ENCODE peak calls at places on chromosome 16, in ten cellular contexts. Z, S, R, D, V, K, A, L, J and F are unnamed samples. For H3K4me1, the result is how much of the 10 kb centered on the place peaks cover.

GRCh38 chr16:1181715-1182671 is 29.1 kb downstream of the CACNA1H start:
- DNase-seq in R (no peak), L (peak), D (no peak), S (no peak), Z (no peak), J (no peak), V (peak), K (no peak), A (peak), F (peak)

GRCh38 chr16:13351651-13352217 is 450.3 kb downstream of the SHISA9 start:
- DNase-seq in A (no peak), R (no peak), L (no peak), V (no peak), S (no peak), K (peak), D (no peak), J (no peak), Z (no peak), F (no peak)

GRCh38 chr16:85750021-85750826 is 672 bp downstream of the C16orf74 start:
- DNase-seq in D (no peak), Z (peak), K (peak), A (no peak), V (peak), L (no peak), S (no peak), R (no peak), J (no peak), F (peak)

GRCh38 chr16:1108299-1109252 is 12.5 kb upstream of the C1QTNF8 start:
- DNase-seq in S (peak), K (no peak), L (peak), Z (no peak), R (no peak), D (peak), V (peak), J (no peak), A (no peak), F (peak)

GRCh38 chr16:79451196-79451816 is 149.2 kb downstream of the MAF start:
- DNase-seq in J (peak), D (no peak), L (no peak), R (no peak), Z (no peak), A (no peak), S (no peak), K (no peak), V (no peak), F (no peak)

GRCh38 chr16:66569827-66570405 is 3.7 kb downstream of the CMTM1 start:
- DNase-seq in A (no peak), V (no peak), S (no peak), J (no peak), K (no peak), Z (no peak), R (no peak), D (no peak), L (no peak), F (no peak)

GRCh38 chr16:49602201-49603041 is 228.8 kb downstream of the C16orf78 start:
- DNase-seq in K (no peak), L (no peak), A (no peak), S (no peak), D (no peak), J (no peak), V (no peak), R (no peak), Z (peak), F (peak)

GRCh38 chr16:84514874-84515835 is 10.7 kb upstream of the MEAK7 start:
- DNase-seq in A (peak), Z (peak), R (no peak), V (peak), S (peak), J (peak), L (no peak), D (no peak), K (no peak), F (peak)

GRCh38 chr16:85017151-85017550 is 5.8 kb upstream of the ZDHHC7 start:
- DNase-seq in A (no peak), J (peak), R (no peak), D (no peak), L (no peak), K (no peak), S (no peak), Z (no peak), V (no peak), F (no peak)

GRCh38 chr16:59973966-59974365 is 1239.8 kb upstream of the GOT2 start:
- DNase-seq in R (no peak), S (no peak), A (no peak), L (no peak), Z (no peak), V (no peak), D (no peak), J (no peak), K (no peak), F (no peak)

GRCh38 chr16:67965668-67966548 is 2.5 kb downstream of the SLC12A4 start:
- DNase-seq in V (no peak), J (no peak), L (no peak), K (no peak), A (peak), D (no peak), S (peak), Z (no peak), R (no peak), F (no peak)

GRCh38 chr16:1398826-1399581 is 15.5 kb downstream of the UNKL start:
- DNase-seq in A (no peak), S (no peak), V (no peak), J (no peak), R (no peak), L (no peak), Z (no peak), K (no peak), D (no peak), F (no peak)

GRCh38 chr16:4140652-4141051 is 24.4 kb upstream of the ADCY9 start:
- DNase-seq in L (no peak), K (no peak), V (no peak), J (peak), A (no peak), Z (no peak), R (no peak), D (peak), S (peak), F (no peak)

GRCh38 chr16:9934723-9935508 is 247.3 kb downstream of the GRIN2A start:
- DNase-seq in S (no peak), Z (no peak), R (no peak), J (no peak), A (no peak), V (no peak), L (no peak), D (no peak), K (no peak), F (no peak)

GRCh38 chr16:6602401-6602800 is 730.2 kb upstream of the RBFOX1 start:
- DNase-seq in V (no peak), K (no peak), R (no peak), J (no peak), D (no peak), L (no peak), A (no peak), S (no peak), Z (no peak), F (no peak)

GRCh38 chr16:55664786-55665407 is 9.1 kb downstream of the SLC6A2 start:
- DNase-seq in L (no peak), K (no peak), Z (no peak), V (no peak), R (peak), J (no peak), A (peak), S (no peak), D (no peak), F (no peak)

GRCh38 chr16:3654249-3654991 is at the start of gene DNASE1:
- DNase-seq in Z (peak), J (peak), K (peak), D (no peak), S (no peak), L (peak), R (peak), V (peak), A (peak), F (peak)

GRCh38 chr16:51852892-51853291 is 694.1 kb downstream of the TOX3 start:
- DNase-seq in K (no peak), V (no peak), D (no peak), R (no peak), S (no peak), L (no peak), A (no peak), J (no peak), Z (no peak), F (no peak)

GRCh38 chr16:78703951-78704350 is 604.5 kb downstream of the WWOX start:
- DNase-seq in D (no peak), V (no peak), Z (no peak), A (no peak), S (no peak), R (no peak), J (no peak), K (no peak), L (no peak), F (no peak)

GRCh38 chr16:23132921-23133532 is 16.2 kb downstream of the USP31 start:
- DNase-seq in R (no peak), J (no peak), D (no peak), S (no peak), Z (no peak), K (no peak), V (peak), L (peak), A (no peak), F (no peak)

GRCh38 chr16:28205117-28205899 is 6.5 kb downstream of the XPO6 start:
- DNase-seq in D (no peak), R (no peak), S (no peak), L (no peak), A (no peak), K (no peak), Z (no peak), V (no peak), J (no peak), F (no peak)

GRCh38 chr16:66175580-66175979 is 190.9 kb upstream of the CDH5 start:
- DNase-seq in S (no peak), A (no peak), K (no peak), R (no peak), V (no peak), L (no peak), D (no peak), J (no peak), Z (no peak), F (no peak)

GRCh38 chr16:5479925-5480324 is 382.3 kb upstream of the EEF2KMT start:
- DNase-seq in A (no peak), L (no peak), K (peak), R (no peak), D (no peak), V (no peak), S (no peak), J (no peak), Z (no peak), F (no peak)

GRCh38 chr16:86391987-86392386 is 118.3 kb upstream of the FOXF1 start:
- DNase-seq in K (no peak), S (no peak), R (no peak), A (no peak), J (no peak), L (no peak), D (no peak), Z (no peak), V (no peak), F (no peak)

GRCh38 chr16:526181-527014 is 1.1 kb upstream of the CAPN15 start:
- DNase-seq in L (peak), V (peak), A (no peak), R (no peak), J (no peak), Z (no peak), D (no peak), S (peak), K (peak), F (peak)

GRCh38 chr16:56700195-56700594 is 17.9 kb downstream of the MT1X start:
- DNase-seq in L (no peak), V (no peak), S (no peak), R (no peak), A (no peak), J (no peak), D (no peak), K (no peak), Z (no peak), F (no peak)

GRCh38 chr16:9847146-9847545 is 335.1 kb downstream of the GRIN2A start:
- DNase-seq in L (no peak), D (no peak), V (no peak), J (no peak), A (no peak), Z (no peak), R (no peak), K (no peak), S (no peak), F (no peak)

GRCh38 chr16:30399435-30400186 is 4.4 kb downstream of the ZNF48 start:
- DNase-seq in R (no peak), J (no peak), V (no peak), A (no peak), D (no peak), Z (no peak), S (no peak), K (no peak), L (no peak), F (no peak)

GRCh38 chr16:74226361-74226979 is 70.1 kb upstream of the PSMD7 start:
- DNase-seq in D (no peak), Z (no peak), V (no peak), A (no peak), S (no peak), L (no peak), K (peak), R (no peak), J (no peak), F (no peak)

GRCh38 chr16:79589495-79590134 is 10.9 kb downstream of the MAF start:
- DNase-seq in D (no peak), L (no peak), K (peak), A (no peak), J (no peak), S (no peak), V (no peak), Z (peak), R (no peak), F (no peak)

GRCh38 chr16:64872101-64872500 is 249.8 kb downstream of the CDH11 start:
- DNase-seq in A (no peak), L (no peak), K (no peak), D (no peak), J (no peak), S (no peak), R (no peak), V (no peak), Z (no peak), F (no peak)

GRCh38 chr16:29232811-29233704 is 173.5 kb downstream of the NPIPB11 start:
- DNase-seq in Z (no peak), D (no peak), V (no peak), K (no peak), A (no peak), R (peak), L (peak), S (no peak), J (no peak), F (no peak)
- H3K4me1 ChIP-seq in Z (under half), D (under half), V (under half), K (under half), A (under half), R (under half), L (under half), S (under half), J (under half), F (under half)

GRCh38 chr16:26561303-26561702 is 505.4 kb upstream of the C16orf82 start:
- DNase-seq in K (no peak), J (no peak), Z (no peak), L (no peak), S (no peak), R (no peak), A (no peak), D (no peak), V (no peak), F (no peak)
- TF ChIP-seq CTCF in K (no peak), J (no peak), Z (no peak), L (no peak), S (no peak), R (no peak), A (no peak), D (no peak), V (no peak), F (no peak)

GRCh38 chr16:70523013-70523620 is at the start of gene COG4:
- DNase-seq in D (peak), K (peak), V (peak), A (peak), J (peak), R (peak), Z (peak), L (peak), S (peak), F (peak)
- TF ChIP-seq POLR2AphosphoS5 in D (peak), K (peak), V (no peak), A (peak), J (peak), R (peak), Z (peak), L (no peak), S (no peak), F (peak)

DNA sequence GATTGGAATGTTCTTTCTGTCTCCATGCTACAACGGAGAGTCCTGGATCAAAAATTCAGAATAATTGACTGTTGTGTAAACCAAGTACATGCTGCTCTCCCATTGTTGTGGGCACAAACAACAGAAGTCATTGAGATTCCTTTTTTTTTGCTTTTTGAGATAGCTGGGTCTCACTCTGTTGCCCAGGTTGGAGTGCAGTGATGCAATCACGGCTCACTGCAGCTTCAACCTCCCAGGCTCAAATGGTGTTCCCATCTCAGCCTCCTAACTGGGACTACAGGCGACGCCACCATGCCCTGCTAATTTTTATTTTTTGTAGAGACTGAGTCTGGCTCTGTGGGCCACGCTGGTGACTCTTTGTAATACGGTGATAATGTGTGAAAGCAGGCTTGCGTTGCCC is 24.5 kb downstream of the NDE1 start:
- DNase-seq in K (no peak), S (no peak), L (no peak), Z (no peak), R (no peak), A (no peak), J (no peak), V (no peak), D (no peak), F (no peak)
- H3K4me1 ChIP-seq in K (under half), S (under half), L (under half), Z (under half), R (half or more), A (under half), J (under half), V (under half), D (under half), F (under half)

GRCh38 chr16:82440336-82440735 is 186.4 kb upstream of the CDH13 start:
- DNase-seq in R (no peak), K (peak), D (no peak), Z (no peak), V (no peak), L (no peak), A (no peak), J (no peak), S (no peak), F (no peak)

DNA sequence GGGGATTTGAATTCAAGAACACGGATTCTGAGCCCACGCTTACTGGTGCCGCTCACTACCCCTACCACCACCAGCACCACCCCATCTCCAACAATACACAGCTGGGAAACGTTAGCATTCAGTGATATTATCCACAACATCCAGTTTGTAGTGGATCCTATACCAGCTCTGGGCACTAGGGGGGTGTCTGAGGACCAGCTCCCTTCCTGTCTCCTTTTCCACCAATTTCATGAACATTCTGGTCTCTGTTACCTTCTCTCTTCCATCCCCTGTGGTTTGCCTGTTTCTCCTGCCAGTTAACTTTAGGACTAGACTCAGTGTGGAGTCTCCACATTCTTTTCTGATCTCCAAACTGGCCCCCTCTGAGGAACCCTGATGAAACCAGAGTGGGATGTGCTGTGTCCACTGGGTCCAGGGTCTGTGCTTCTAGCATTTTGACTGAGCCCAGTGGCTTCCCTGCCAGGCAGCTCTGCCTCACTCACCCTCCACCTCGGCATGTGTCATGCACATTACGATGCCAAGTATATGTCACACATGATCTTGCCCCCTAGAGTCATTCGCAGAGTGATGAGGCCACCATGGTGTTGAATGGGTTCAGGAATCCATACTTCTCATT is 187.0 kb upstream of the CDH13 start:
- DNase-seq in R (no peak), V (no peak), J (no peak), D (no peak), S (no peak), K (peak), A (peak), L (no peak), Z (no peak), F (no peak)
- TF ChIP-seq CTCF in R (peak), V (no peak), J (peak), D (no peak), S (no peak), K (peak), A (peak), L (no peak), Z (no peak), F (no peak)

DNA sequence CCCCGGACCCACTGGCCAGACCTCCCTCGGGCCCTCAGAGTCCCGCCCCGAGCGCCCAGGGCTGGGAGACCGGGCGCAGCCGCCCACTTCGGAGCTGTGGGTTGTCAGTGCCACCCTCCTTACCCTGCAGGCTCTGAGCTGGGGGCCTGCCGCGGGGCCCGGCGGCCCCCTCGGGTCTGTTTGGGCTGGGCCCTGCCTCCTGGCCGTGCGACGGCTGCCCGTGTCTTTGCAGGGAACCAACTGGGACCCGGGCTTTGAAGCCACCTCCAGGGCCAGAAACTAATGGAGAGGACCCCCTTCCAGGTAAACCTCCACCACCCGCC is 443 bp downstream of the TEDC2 start:
- DNase-seq in R (no peak), J (no peak), L (no peak), S (no peak), D (no peak), Z (no peak), V (no peak), K (no peak), A (no peak), F (no peak)
- TF ChIP-seq POLR2AphosphoS5 in R (no peak), J (no peak), L (no peak), S (no peak), D (no peak), Z (no peak), V (no peak), K (no peak), A (no peak), F (no peak)

GRCh38 chr16:75648265-75649076 is 898 bp downstream of the TERF2IP start:
- DNase-seq in Z (peak), S (peak), K (peak), D (peak), A (peak), J (no peak), L (peak), R (peak), V (peak), F (peak)
- H3K4me1 ChIP-seq in Z (half or more), S (under half), K (under half), D (under half), A (half or more), J (under half), L (half or more), R (half or more), V (half or more), F (under half)

GRCh38 chr16:87681990-87682570 is 79.8 kb downstream of the JPH3 start:
- DNase-seq in S (no peak), Z (no peak), L (no peak), D (peak), A (peak), V (no peak), R (no peak), J (no peak), K (peak), F (no peak)
- TF ChIP-seq CTCF in S (no peak), Z (no peak), L (no peak), D (no peak), A (peak), V (no peak), R (no peak), J (peak), K (peak), F (no peak)